ENCODE peak calls at places on chromosomes 1 and 21, in nine cellular contexts. E, R, L, P, Z, A, J, B and H are unnamed samples.
A peak's percentile ranks its signal among the peaks of the same experiment; 100 is the strongest.

GRCh38 chr1:185816460-185816859 is 82.3 kb downstream of the HMCN1 start:
- DNase-seq in E (no peak), R (no peak), L (no peak), P (no peak), Z (no peak), A (no peak), J (peak; percentile 47), B (no peak), H (no peak)

GRCh38 chr1:201632364-201632952 is 93.5 kb downstream of the NAV1 start:
- DNase-seq in E (no peak), R (no peak), L (no peak), P (no peak), Z (no peak), A (no peak), J (no peak), B (no peak), H (no peak)

GRCh38 chr1:67801903-67802302 is 31.4 kb downstream of the GNG12 start:
- DNase-seq in E (no peak), R (no peak), L (no peak), P (no peak), Z (no peak), A (no peak), J (no peak), B (no peak), H (no peak)

GRCh38 chr1:2227341-2228156 is 570 bp upstream of the SKI start:
- DNase-seq in E (peak; percentile 98), R (peak; percentile 90), L (peak; percentile 95), P (peak; percentile 97), Z (peak; percentile 96), A (peak; percentile 97), J (peak; percentile 95), B (peak; percentile 99), H (peak; percentile 92)

GRCh38 chr1:7785108-7785507 is 1.0 kb downstream of the PER3 start:
- DNase-seq in E (no peak), R (no peak), L (no peak), P (no peak), Z (no peak), A (no peak), J (no peak), B (no peak), H (no peak)

GRCh38 chr21:46425566-46425965 is 33.1 kb upstream of the DIP2A start:
- DNase-seq in E (no peak), R (peak; percentile 49), L (no peak), P (no peak), Z (peak; percentile 61), A (no peak), J (no peak), B (no peak), H (no peak)

GRCh38 chr1:19435181-19435580 is 50.2 kb downstream of the CAPZB start:
- DNase-seq in E (peak; percentile 33), R (no peak), L (peak; percentile 60), P (no peak), Z (no peak), A (no peak), J (peak; percentile 81), B (no peak), H (no peak)

GRCh38 chr1:6141601-6142000 is 38.5 kb downstream of the CHD5 start:
- DNase-seq in E (no peak), R (no peak), L (no peak), P (no peak), Z (no peak), A (no peak), J (no peak), B (no peak), H (no peak)

GRCh38 chr1:2073382-2074230 is 23.4 kb downstream of the PRKCZ start:
- DNase-seq in E (no peak), R (no peak), L (no peak), P (no peak), Z (no peak), A (no peak), J (peak; percentile 58), B (no peak), H (peak; percentile 13)

GRCh38 chr1:202192770-202193613 is 607 bp upstream of the LGR6 start:
- DNase-seq in E (peak; percentile 78), R (peak; percentile 54), L (peak; percentile 54), P (peak; percentile 28), Z (peak; percentile 35), A (no peak), J (peak; percentile 35), B (peak; percentile 90), H (no peak)

GRCh38 chr1:47208374-47208850 is 18.6 kb upstream of the PDZK1IP1 start:
- DNase-seq in E (no peak), R (no peak), L (no peak), P (no peak), Z (no peak), A (no peak), J (no peak), B (no peak), H (no peak)

GRCh38 chr1:235298772-235299513 is 29.0 kb downstream of the ARID4B start:
- DNase-seq in E (no peak), R (no peak), L (no peak), P (no peak), Z (no peak), A (no peak), J (no peak), B (no peak), H (no peak)
- H3K27ac ChIP-seq in E (no peak overlapping the region), R (no peak overlapping the region), L (no peak overlapping the region), P (peak overlapping the region; percentile 13), Z (peak overlapping the region; percentile 61), A (no peak overlapping the region), J (no peak overlapping the region), B (no peak overlapping the region), H (no peak overlapping the region)

GRCh38 chr1:49319426-49319963 is 542.8 kb upstream of the BEND5 start:
- DNase-seq in E (no peak), R (no peak), L (no peak), P (no peak), Z (no peak), A (no peak), J (no peak), B (no peak), H (no peak)
- H3K27ac ChIP-seq in E (no peak overlapping the region), R (no peak overlapping the region), L (no peak overlapping the region), P (no peak overlapping the region), Z (no peak overlapping the region), A (no peak overlapping the region), J (no peak overlapping the region), B (no peak overlapping the region), H (no peak overlapping the region)

GRCh38 chr1:24150228-24151174 is 7.6 kb upstream of the IL22RA1 start:
- DNase-seq in E (peak; percentile 94), R (peak; percentile 92), L (peak; percentile 94), P (peak; percentile 85), Z (peak; percentile 73), A (peak; percentile 94), J (peak; percentile 67), B (peak; percentile 96), H (peak; percentile 21)

GRCh38 chr1:24152631-24153494 is 9.9 kb upstream of the IL22RA1 start:
- DNase-seq in E (no peak), R (no peak), L (no peak), P (no peak), Z (no peak), A (no peak), J (no peak), B (no peak), H (no peak)

GRCh38 chr1:24151175-24151533 is 8.2 kb upstream of the IL22RA1 start:
- DNase-seq in E (peak; percentile 86), R (no peak), L (peak; percentile 74), P (peak; percentile 72), Z (no peak), A (no peak), J (no peak), B (no peak), H (no peak)

GRCh38 chr1:24147194-24147593 is 4.3 kb upstream of the IL22RA1 start:
- DNase-seq in E (no peak), R (no peak), L (no peak), P (no peak), Z (no peak), A (no peak), J (no peak), B (no peak), H (no peak)

DNA sequence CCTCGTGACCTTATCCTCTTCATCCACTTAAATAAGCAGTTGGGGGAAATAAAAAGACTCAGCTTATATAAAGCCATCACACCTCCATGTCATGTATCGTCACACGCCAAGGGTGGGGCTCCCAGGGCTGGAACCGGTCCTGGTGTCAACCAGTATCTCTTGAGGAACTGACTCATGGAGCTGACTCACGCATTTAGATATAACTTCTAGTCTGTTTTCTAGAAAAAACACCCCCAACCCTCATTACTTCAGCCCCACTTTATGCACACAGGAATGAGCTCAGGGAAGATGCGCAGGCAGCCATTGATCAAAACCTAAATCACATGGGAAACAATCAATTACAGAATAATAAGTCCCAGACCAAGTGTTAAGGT is 6.9 kb upstream of the IL22RA1 start:
- DNase-seq in E (peak; percentile 75), R (no peak), L (no peak), P (no peak), Z (no peak), A (no peak), J (peak; percentile 69), B (no peak), H (no peak)
- H3K27ac ChIP-seq in E (peak overlapping the region; percentile 98), R (peak overlapping the region; percentile 86), L (no peak overlapping the region), P (no peak overlapping the region), Z (no peak overlapping the region), A (no peak overlapping the region), J (no peak overlapping the region), B (no peak overlapping the region), H (no peak overlapping the region)

GRCh38 chr1:54245501-54245900 is 45.5 kb downstream of the MRPL37 start:
- DNase-seq in E (no peak), R (no peak), L (no peak), P (no peak), Z (no peak), A (no peak), J (no peak), B (no peak), H (no peak)
- H3K27ac ChIP-seq in E (no peak overlapping the region), R (peak overlapping the region; percentile 2), L (no peak overlapping the region), P (no peak overlapping the region), Z (no peak overlapping the region), A (no peak overlapping the region), J (no peak overlapping the region), B (no peak overlapping the region), H (no peak overlapping the region)